ENCODE peak calls at places on chromosomes 3 and 15, in seven cellular contexts. Z is germinal center; C is activated CD4-positive, alpha-beta T cell treated with anti-CD3 and anti-CD28 coated beads for 4 hours; I is GOT3; A is NCI-H1694 treated with DMSO at 0.1 percent for 48 hours; X is stimulated activated CD8-positive, alpha-beta memory T cell treated with anti-CD3 and anti-CD28 coated beads, Interleukin-15, amount 100 ng/mL, for 4 hours; K is activated naive CD4-positive, alpha-beta T cell. L is an unnamed sample.

GRCh38 chr3:61562810-61563613 is 1.6 kb downstream of the PTPRG start:
- DNase-seq in A (no peak), I (no peak), Z (no peak), C (no peak), X (no peak), K (no peak), L (no peak)

GRCh38 chr3:11734-12133 is 184.8 kb upstream of the CHL1 start:
- DNase-seq in Z (no peak), C (peak; percentile 2), X (no peak), I (no peak), K (peak; percentile 10), A (no peak), L (no peak)

GRCh38 chr15:79602731-79603130 is 170.6 kb downstream of the MINAR1 start:
- DNase-seq in K (no peak), A (no peak), Z (no peak), C (no peak), X (no peak), I (no peak), L (no peak)

GRCh38 chr3:126646662-126647061 is 8.3 kb downstream of the TXNRD3 start:
- DNase-seq in X (no peak), K (no peak), A (no peak), C (no peak), I (no peak), Z (no peak), L (no peak)

GRCh38 chr3:128163432-128163831 is 10.2 kb downstream of the EEFSEC start:
- DNase-seq in K (no peak), C (no peak), X (no peak), I (no peak), A (no peak), Z (no peak), L (no peak)

GRCh38 chr3:23546186-23546585 is 259.6 kb upstream of the UBE2E1 start:
- DNase-seq in K (no peak), C (no peak), Z (no peak), X (no peak), I (no peak), A (no peak), L (no peak)

GRCh38 chr15:101017935-101018849 is 99.0 kb downstream of the LRRK1 start:
- DNase-seq in C (no peak), K (no peak), A (no peak), I (no peak), Z (no peak), X (no peak), L (no peak)

GRCh38 chr15:69478259-69478687 is 25.7 kb downstream of the RPLP1 start:
- DNase-seq in C (peak; percentile 57), X (no peak), Z (peak; percentile 63), I (no peak), A (peak; percentile 16), K (peak; percentile 46), L (peak; percentile 46)

GRCh38 chr3:60403866-60404265 is 847.4 kb downstream of the FHIT start:
- DNase-seq in Z (no peak), I (no peak), K (no peak), A (no peak), C (no peak), X (no peak), L (no peak)

GRCh38 chr3:195760345-195760983 is 39.7 kb downstream of the MUC20 start:
- DNase-seq in K (no peak), X (no peak), I (no peak), Z (no peak), C (no peak), A (no peak), L (no peak)

GRCh38 chr3:184467171-184467570 is 87.3 kb downstream of the CHRD start:
- DNase-seq in C (no peak), X (no peak), K (no peak), I (no peak), A (no peak), Z (no peak), L (no peak)

GRCh38 chr3:151318313-151318712 is 1.7 kb upstream of the GPR87 start:
- DNase-seq in X (no peak), A (no peak), C (no peak), I (no peak), Z (no peak), K (no peak), L (no peak)

GRCh38 chr3:191066669-191067068 is 132.4 kb upstream of the OSTN start:
- DNase-seq in A (no peak), C (no peak), X (no peak), I (no peak), K (no peak), Z (no peak), L (no peak)

GRCh38 chr3:152376351-152377183 is 107.8 kb downstream of the MBNL1 start:
- DNase-seq in K (no peak), I (no peak), X (no peak), C (no peak), Z (peak; percentile 56), A (no peak), L (no peak)

GRCh38 chr15:55403531-55403930 is 4.6 kb downstream of the CCPG1 start:
- DNase-seq in Z (no peak), K (no peak), I (no peak), A (no peak), X (no peak), C (no peak), L (no peak)

GRCh38 chr3:79297242-79297641 is 470.6 kb downstream of the ROBO1 start:
- DNase-seq in K (no peak), A (peak; percentile 31), I (no peak), Z (no peak), C (no peak), X (no peak), L (peak; percentile 76)

GRCh38 chr3:40837300-40837699 is 312.5 kb downstream of the ZNF621 start:
- DNase-seq in I (no peak), K (no peak), Z (no peak), X (no peak), A (no peak), C (no peak), L (no peak)

GRCh38 chr3:12965999-12966846 is 107.0 kb downstream of the IQSEC1 start:
- DNase-seq in I (no peak), C (no peak), Z (no peak), K (no peak), X (no peak), A (no peak), L (no peak)

GRCh38 chr3:94184781-94185180 is 121.9 kb downstream of the NSUN3 start:
- DNase-seq in I (no peak), X (no peak), C (no peak), A (no peak), Z (no peak), K (no peak), L (no peak)

GRCh38 chr3:12771236-12771635 is 12.2 kb upstream of the TMEM40 start:
- DNase-seq in X (no peak), K (no peak), Z (no peak), I (no peak), A (no peak), C (no peak), L (no peak)

GRCh38 chr3:60949146-60949545 is 302.1 kb downstream of the FHIT start:
- DNase-seq in I (no peak), A (no peak), K (no peak), C (no peak), X (no peak), Z (no peak), L (no peak)

GRCh38 chr3:157240413-157240812 is 80.5 kb upstream of the CCNL1 start:
- DNase-seq in A (no peak), C (no peak), Z (no peak), K (no peak), X (no peak), I (no peak), L (no peak)

GRCh38 chr15:68672781-68673205 is 94.0 kb downstream of the CORO2B start:
- DNase-seq in C (no peak), K (no peak), I (no peak), X (no peak), Z (no peak), A (peak; percentile 39), L (no peak)

GRCh38 chr15:76823903-76824302 is 81.2 kb downstream of the SCAPER start:
- DNase-seq in A (no peak), X (no peak), C (no peak), I (no peak), K (no peak), Z (no peak), L (peak; percentile 32)

GRCh38 chr3:167162083-167162482 is 218.0 kb downstream of the ZBBX start:
- DNase-seq in A (no peak), X (no peak), K (no peak), Z (no peak), I (no peak), C (no peak), L (no peak)

GRCh38 chr15:66835558-66835878 is 133.5 kb downstream of the SMAD6 start:
- DNase-seq in A (no peak), I (no peak), X (no peak), K (no peak), Z (no peak), C (no peak), L (no peak)

GRCh38 chr15:63487076-63487757 is 17.2 kb upstream of the USP3 start:
- DNase-seq in A (no peak), K (peak; percentile 87), X (peak; percentile 78), Z (peak; percentile 82), I (peak; percentile 58), C (peak; percentile 94), L (peak; percentile 27)

GRCh38 chr3:12884104-12884742 is 42.9 kb upstream of the RPL32 start:
- DNase-seq in Z (no peak), C (no peak), K (no peak), I (no peak), X (no peak), A (no peak), L (no peak)

GRCh38 chr3:175493296-175493695 is 634.2 kb downstream of the NAALADL2 start:
- DNase-seq in K (no peak), C (no peak), Z (no peak), I (no peak), A (no peak), X (no peak), L (no peak)

GRCh38 chr15:42335074-42335473 is 24.2 kb upstream of the CAPN3 start:
- DNase-seq in A (no peak), I (no peak), K (no peak), X (no peak), Z (no peak), C (no peak), L (no peak)